ENCODE peak calls at places on chromosome 19, in five cellular contexts. G is thyroid gland, U is heart right ventricle, T is pancreas, R is vagina. K is an unnamed sample.

GRCh38 chr19:16660763-16661479 is at the start of gene TMEM38A:
- DNase-seq in U (peak), G (peak), T (peak), R (no peak), K (peak)

GRCh38 chr19:35044317-35045117 is 3.0 kb downstream of the HPN start:
- DNase-seq in U (peak), R (no peak), T (peak), G (peak), K (peak)

GRCh38 chr19:54009440-54009839 is 18.0 kb downstream of the CACNG6 start:
- DNase-seq in T (no peak), U (no peak), R (no peak), G (no peak), K (no peak)

GRCh38 chr19:38304866-38305429 is 897 bp downstream of the C19orf33 start:
- DNase-seq in T (peak), U (peak), G (peak), R (no peak), K (peak)

GRCh38 chr19:911197-912033 is 1.6 kb downstream of the R3HDM4 start:
- DNase-seq in U (no peak), G (no peak), T (no peak), R (no peak), K (no peak)

GRCh38 chr19:58229255-58229639 is 533 bp downstream of the ZNF544 start:
- DNase-seq in U (no peak), T (no peak), R (no peak), G (peak), K (peak)

GRCh38 chr19:7535993-7536685 is 622 bp downstream of the PNPLA6 start:
- DNase-seq in U (no peak), T (no peak), R (no peak), G (no peak), K (no peak)

GRCh38 chr19:45294291-45295029 is 28.2 kb downstream of the CKM start:
- DNase-seq in R (no peak), T (peak), G (peak), U (peak), K (no peak)

GRCh38 chr19:6060600-6061391 is 49.5 kb downstream of the RFX2 start:
- DNase-seq in G (no peak), T (no peak), U (no peak), R (peak), K (no peak)

GRCh38 chr19:7916137-7916907 is 1.7 kb downstream of the TGFBR3L start:
- DNase-seq in T (no peak), G (no peak), U (no peak), R (no peak), K (no peak)

GRCh38 chr19:494171-495046 is 1.9 kb upstream of the MADCAM1 start:
- DNase-seq in G (no peak), R (no peak), U (peak), T (no peak), K (no peak)

GRCh38 chr19:41223431-41224234 is 4.6 kb downstream of the AXL start:
- DNase-seq in U (no peak), G (no peak), T (no peak), R (no peak), K (no peak)

GRCh38 chr19:47540748-47541147 is 25.9 kb upstream of the NAPA start:
- DNase-seq in U (no peak), G (no peak), T (no peak), R (no peak), K (no peak)

GRCh38 chr19:14048439-14049153 is 13.3 kb downstream of the PALM3 start:
- DNase-seq in T (peak), R (no peak), G (peak), U (peak), K (peak)

GRCh38 chr19:45822716-45823115 is 7.6 kb upstream of the RSPH6A start:
- DNase-seq in G (no peak), T (no peak), U (no peak), R (no peak), K (no peak)

DNA sequence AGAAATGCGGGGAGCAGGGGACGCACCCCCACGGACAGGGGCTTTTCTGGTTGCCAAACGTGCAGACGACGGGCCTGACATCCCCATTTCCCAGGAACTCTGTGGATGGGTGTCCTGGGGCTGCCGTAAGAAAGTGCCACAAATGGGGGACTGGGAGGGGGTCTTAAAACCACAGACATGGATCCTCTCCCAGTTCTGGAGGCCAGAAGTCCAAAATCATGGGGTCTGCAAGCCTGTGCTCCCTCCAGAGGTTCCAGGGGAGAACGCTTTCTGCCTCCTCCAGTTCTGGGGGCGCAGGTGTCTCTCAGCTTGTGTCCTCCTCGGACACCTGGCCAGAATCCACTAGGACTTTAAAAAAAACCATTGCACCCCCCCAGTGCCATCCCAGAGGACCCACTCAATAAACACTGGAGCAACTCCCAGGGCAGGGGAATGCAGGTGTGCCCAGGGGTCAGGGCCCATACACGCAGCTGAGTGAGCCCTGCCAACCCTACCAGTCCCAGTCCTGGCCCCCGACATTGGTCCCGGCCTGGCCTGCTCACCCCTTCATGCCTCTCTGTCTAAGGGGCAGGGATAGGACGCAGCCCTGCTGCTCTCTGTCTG is 103.9 kb downstream of the GADD45B start:
- DNase-seq in R (no peak), G (no peak), T (no peak), U (no peak), K (no peak)
- TF ChIP-seq CTCF in R (no peak), G (peak), T (peak), U (no peak), K (peak)

DNA sequence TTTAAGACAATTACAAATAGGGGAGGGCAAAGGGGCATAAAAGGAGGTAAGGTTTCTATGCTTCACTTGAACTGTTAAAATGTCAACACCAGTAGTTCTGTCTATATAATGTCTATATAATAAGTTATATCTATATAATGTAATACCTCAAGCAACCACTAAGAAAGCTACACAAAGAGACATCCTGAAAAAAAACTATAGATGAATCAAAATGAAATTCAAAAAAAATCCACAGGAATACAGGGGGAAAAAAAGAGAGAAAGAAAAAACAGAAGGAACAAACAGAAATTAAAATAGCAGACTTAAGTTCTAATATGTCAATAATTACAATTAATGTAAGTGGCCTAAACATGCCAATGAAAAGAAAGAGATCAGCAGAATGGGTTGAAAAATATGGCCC is 186.0 kb downstream of the KCTD15 start:
- DNase-seq in G (no peak), R (no peak), T (no peak), U (no peak), K (no peak)
- TF ChIP-seq CTCF in G (no peak), R (no peak), T (peak), U (no peak), K (peak)

GRCh38 chr19:51687791-51688664 is 5.1 kb upstream of the SPACA6 start:
- DNase-seq in R (no peak), U (peak), G (peak), T (peak), K (peak)

GRCh38 chr19:51691122-51692064 is 1.7 kb upstream of the SPACA6 start:
- DNase-seq in T (no peak), U (no peak), R (peak), G (no peak), K (no peak)

GRCh38 chr19:51690359-51691121 is 2.6 kb upstream of the SPACA6 start:
- DNase-seq in T (peak), R (no peak), G (peak), U (peak), K (peak)

GRCh38 chr19:51689751-51690358 is 3.3 kb upstream of the SPACA6 start:
- DNase-seq in U (peak), T (peak), R (no peak), G (peak), K (peak)

DNA sequence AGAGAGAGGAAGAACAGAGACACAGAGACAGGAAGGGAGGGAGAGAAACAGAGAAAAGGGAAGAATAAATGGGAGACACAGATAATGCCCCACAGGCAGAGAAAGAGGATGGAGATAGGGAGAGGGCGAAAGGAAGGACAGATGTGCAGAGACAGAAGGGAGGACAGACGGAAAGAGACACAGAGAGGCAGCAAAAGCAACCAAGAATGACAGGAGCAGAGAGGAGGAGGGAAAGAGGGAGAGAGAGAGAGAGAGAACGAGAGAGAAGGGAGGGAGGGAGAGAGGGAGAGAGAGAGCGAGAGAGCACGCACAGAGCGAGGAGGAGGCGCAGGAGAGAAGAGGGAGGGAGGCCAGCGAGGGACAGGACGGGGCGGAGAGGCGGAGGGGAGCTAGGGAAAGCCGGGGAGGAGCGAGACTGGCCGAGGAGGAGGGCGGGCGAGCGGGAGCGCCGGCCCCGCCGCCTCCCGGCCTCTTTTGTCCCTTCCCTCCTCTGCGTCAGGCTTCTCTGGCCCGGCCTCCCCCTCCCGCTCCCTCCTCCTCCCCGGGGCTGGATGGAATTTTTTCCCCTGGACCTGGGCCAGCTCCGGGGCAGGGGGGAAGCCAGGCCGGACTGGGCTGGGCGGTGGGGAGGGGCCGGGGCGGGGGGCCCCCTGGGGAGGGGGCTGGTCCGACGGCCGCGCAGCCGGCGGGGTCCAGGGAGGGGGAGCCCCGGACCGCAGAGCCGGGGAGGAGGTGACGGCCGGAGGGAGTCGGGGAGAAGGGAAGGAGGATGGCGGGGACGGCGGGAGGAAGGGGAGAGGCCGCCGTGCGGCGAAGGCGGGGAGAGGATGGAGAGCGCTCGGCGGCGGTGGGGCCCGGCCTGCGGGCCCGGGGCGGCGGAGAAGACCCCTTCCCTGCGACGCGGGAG is 4.2 kb upstream of the SPACA6 start:
- DNase-seq in T (peak), G (peak), U (peak), R (peak), K (peak)
- TF ChIP-seq CTCF in T (no peak), G (peak), U (no peak), R (no peak), K (no peak)

DNA sequence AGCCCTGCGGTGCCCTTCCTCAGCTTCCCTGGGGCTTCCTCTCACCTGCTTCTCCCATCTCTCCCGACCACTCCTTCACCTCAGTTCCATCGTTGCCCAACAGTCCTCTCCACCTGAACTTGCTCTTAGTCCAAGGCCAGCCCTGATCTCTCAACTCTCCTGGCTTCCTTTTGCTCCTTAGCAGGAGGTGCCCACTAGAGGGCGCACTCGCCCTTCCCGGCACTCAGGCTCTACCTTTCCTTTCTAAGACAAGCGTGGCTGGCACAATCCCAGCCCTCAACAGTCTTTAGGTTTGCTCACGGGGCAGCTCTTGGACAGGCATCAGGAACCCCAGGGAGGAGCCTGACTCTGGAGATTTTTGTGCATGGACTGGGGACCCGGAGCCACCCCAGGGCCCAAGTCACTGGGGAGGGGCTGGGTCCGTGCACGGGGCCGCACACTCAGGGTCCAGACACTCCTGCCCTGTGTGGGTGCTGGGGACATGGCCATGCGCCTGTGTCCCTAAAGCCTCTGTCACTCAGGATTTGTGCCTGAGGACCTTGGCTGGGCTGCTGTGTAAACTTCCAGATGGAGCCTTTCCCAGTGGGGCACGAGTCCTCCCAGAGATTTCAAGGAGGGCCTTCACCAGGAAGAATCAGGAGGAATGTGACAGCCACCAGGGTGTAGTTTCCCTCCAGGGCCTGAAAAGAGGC is 12.1 kb upstream of the CEACAM8 start:
- DNase-seq in G (peak), T (peak), U (peak), R (no peak), K (peak)
- TF ChIP-seq CTCF in G (peak), T (peak), U (peak), R (no peak), K (peak)

GRCh38 chr19:19580417-19580816 is 38.1 kb downstream of the PBX4 start:
- DNase-seq in U (no peak), G (no peak), T (no peak), R (no peak), K (no peak)

GRCh38 chr19:19582471-19582870 is 36.0 kb downstream of the PBX4 start:
- DNase-seq in R (no peak), T (no peak), U (no peak), G (no peak), K (no peak)

GRCh38 chr19:19587776-19588175 is 30.7 kb downstream of the PBX4 start:
- DNase-seq in G (peak), U (no peak), R (no peak), T (no peak), K (no peak)

GRCh38 chr19:19581391-19581790 is 37.1 kb downstream of the PBX4 start:
- DNase-seq in T (no peak), G (no peak), U (no peak), R (no peak), K (no peak)

DNA sequence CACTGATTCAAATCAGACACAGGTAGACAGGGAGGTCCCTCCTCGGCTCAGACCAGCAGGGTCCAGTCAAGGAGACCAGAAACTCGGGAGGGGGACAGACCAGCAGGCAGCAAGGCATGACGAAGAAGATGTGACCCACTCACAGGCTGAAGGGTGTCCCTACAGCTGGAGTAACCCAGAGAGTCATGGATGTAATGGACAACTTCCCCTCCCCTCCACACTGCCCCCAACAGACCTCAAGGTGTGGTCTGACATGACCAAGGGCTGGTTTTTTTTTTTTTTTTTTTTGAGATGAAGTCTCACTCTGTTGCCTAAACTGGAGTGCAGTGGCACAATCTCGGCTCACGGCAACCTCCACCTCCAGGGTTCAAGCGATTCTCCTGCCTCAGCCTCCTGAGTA is 34.1 kb downstream of the PBX4 start:
- DNase-seq in R (no peak), G (no peak), U (no peak), T (no peak), K (no peak)
- TF ChIP-seq CTCF in R (no peak), G (no peak), U (no peak), T (no peak), K (no peak)

DNA sequence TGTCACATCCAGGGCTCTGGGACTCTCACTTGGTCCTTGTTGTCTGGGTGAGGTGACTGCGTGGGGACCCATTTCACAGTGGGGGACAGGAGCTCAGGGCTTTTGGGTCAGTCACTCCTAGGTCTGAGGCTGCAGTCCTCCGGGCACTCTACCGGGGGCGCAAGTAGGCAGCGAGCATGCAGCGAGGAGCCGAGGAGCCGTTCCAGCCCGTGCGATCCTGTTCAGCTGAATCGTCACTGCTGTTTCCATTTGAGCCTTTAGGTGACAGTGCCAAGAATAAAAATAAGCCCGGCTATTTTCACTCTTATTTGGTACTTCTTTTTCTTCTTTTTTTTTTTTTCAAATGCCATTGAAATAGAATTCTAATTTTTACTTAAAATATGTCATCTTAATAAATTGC is 126.5 kb downstream of the ZNF536 start:
- DNase-seq in U (no peak), G (peak), R (no peak), T (no peak), K (peak)
- TF ChIP-seq CTCF in U (no peak), G (no peak), R (no peak), T (no peak), K (no peak)

K was measured in endothelial cell.